ENCODE peak calls at places on chromosomes 4 and X, in nine cellular contexts. C is HEK293T; Y is activated naive CD8-positive, alpha-beta T cell treated with anti-CD3 and anti-CD28 coated beads, Interleukin-2, amount 50 U/mL, for 24 hours; H is esophagus squamous epithelium; G is GF-D8; K is activated CD4-positive, CD25-positive, alpha-beta regulatory T cell treated with anti-CD3 and anti-CD28 coated beads, Interleukin-2, amount 50 U/mL, for 72 hours; U is HCEC 1CT; M is mammary epithelial cell; R is NCI-H226. E is an unnamed sample.

GRCh38 chr4:5708171-5708828 is at the start of gene EVC2:
- DNase-seq in C (no peak), Y (peak), H (no peak), G (no peak), K (no peak), U (peak), M (peak), R (peak), E (no peak)

GRCh38 chr4:158295053-158295452 is 84.8 kb downstream of the TMEM144 start:
- DNase-seq in C (no peak), Y (no peak), H (no peak), G (peak), K (no peak), U (no peak), M (no peak), R (no peak), E (no peak)

GRCh38 chr4:76897522-76898384 is at the start of gene SOWAHB:
- DNase-seq in C (no peak), Y (peak), H (no peak), G (no peak), K (peak), U (no peak), M (peak), R (no peak), E (no peak)

GRCh38 chrX:84362184-84362838 is 139.9 kb downstream of the HDX start:
- DNase-seq in C (no peak), Y (no peak), H (no peak), G (no peak), K (no peak), U (no peak), M (no peak), R (no peak), E (no peak)

GRCh38 chr4:154349829-154350228 is 141.8 kb downstream of the DCHS2 start:
- DNase-seq in C (peak), Y (no peak), H (no peak), G (no peak), K (no peak), U (no peak), M (peak), R (peak), E (peak)

GRCh38 chr4:76950052-76950845 is 697 bp downstream of the SEPTIN11 start:
- DNase-seq in C (peak), Y (peak), H (no peak), G (no peak), K (peak), U (peak), M (peak), R (peak), E (peak)

GRCh38 chr4:17324431-17324830 is 187.5 kb downstream of the QDPR start:
- DNase-seq in C (peak), Y (peak), H (no peak), G (no peak), K (peak), U (peak), M (no peak), R (peak), E (peak)

GRCh38 chr4:154406022-154406835 is 85.4 kb downstream of the DCHS2 start:
- DNase-seq in C (no peak), Y (no peak), H (no peak), G (no peak), K (no peak), U (no peak), M (no peak), R (no peak), E (peak)

GRCh38 chrX:7091923-7092322 is 55.6 kb upstream of the STS start:
- DNase-seq in C (no peak), Y (no peak), H (no peak), G (no peak), K (no peak), U (no peak), M (no peak), R (no peak), E (no peak)

GRCh38 chr4:95409127-95409526 is 139.6 kb downstream of the UNC5C start:
- DNase-seq in C (no peak), Y (no peak), H (no peak), G (no peak), K (no peak), U (no peak), M (peak), R (peak), E (no peak)

GRCh38 chrX:2875798-2876399 is 47.2 kb downstream of the GYG2 start:
- DNase-seq in C (peak), Y (no peak), H (no peak), G (no peak), K (no peak), U (peak), M (no peak), R (no peak), E (no peak)